ENCODE peak calls at places on chromosomes 2 and 18, in six cellular contexts. I is pancreas; N is cardiac muscle cell; U is body of pancreas; P is CD8-positive, alpha-beta T cell; V is fibroblast of lung. J is an unnamed sample.

GRCh38 chr18:44826418-44827259 is 146.0 kb downstream of the SETBP1 start:
- DNase-seq in I (peak; percentile 81), N (peak; percentile 75), U (peak; percentile 76), P (no peak), V (peak; percentile 96), J (peak; percentile 78)

GRCh38 chr2:189526936-189527654 is 53.5 kb downstream of the SLC40A1 start:
- DNase-seq in I (no peak), N (no peak), U (no peak), P (no peak), V (no peak), J (no peak)

GRCh38 chr18:67600181-67600631 is 83.7 kb upstream of the DSEL start:
- DNase-seq in I (no peak), N (peak; percentile 17), U (no peak), P (no peak), V (peak; percentile 65), J (no peak)

GRCh38 chr2:190190507-190190906 is 128.0 kb upstream of the MSTN start:
- DNase-seq in I (no peak), N (no peak), U (no peak), P (no peak), V (no peak), J (no peak)

GRCh38 chr2:233435436-233436190 is 81.3 kb downstream of the DGKD start:
- DNase-seq in I (no peak), N (no peak), U (no peak), P (no peak), V (no peak), J (no peak)

GRCh38 chr2:85661139-85661858 is 6.7 kb downstream of the SFTPB start:
- DNase-seq in I (no peak), N (no peak), U (no peak), P (no peak), V (no peak), J (no peak)

GRCh38 chr2:30798536-30798991 is 8.7 kb downstream of the CAPN13 start:
- DNase-seq in I (no peak), N (no peak), U (no peak), P (no peak), V (no peak), J (no peak)

GRCh38 chr18:77019641-77020040 is 112.9 kb downstream of the MBP start:
- DNase-seq in I (no peak), N (no peak), U (no peak), P (no peak), V (no peak), J (no peak)

GRCh38 chr2:109513749-109514588 is 99.8 kb downstream of the SEPTIN10 start:
- DNase-seq in I (no peak), N (no peak), U (no peak), P (no peak), V (peak; percentile 93), J (no peak)

GRCh38 chr2:15450808-15451207 is 110.3 kb downstream of the NBAS start:
- DNase-seq in I (no peak), N (no peak), U (no peak), P (no peak), V (no peak), J (no peak)

GRCh38 chr2:39851691-39852110 is 72.6 kb upstream of the THUMPD2 start:
- DNase-seq in I (no peak), N (no peak), U (no peak), P (no peak), V (peak; percentile 70), J (no peak)

GRCh38 chr2:151156943-151157705 is 104.5 kb downstream of the RBM43 start:
- DNase-seq in I (no peak), N (no peak), U (no peak), P (no peak), V (no peak), J (no peak)

GRCh38 chr18:71209944-71210343 is 921.1 kb downstream of the SOCS6 start:
- DNase-seq in I (no peak), N (no peak), U (no peak), P (no peak), V (peak; percentile 1), J (no peak)

GRCh38 chr18:3088444-3088843 is 75.5 kb upstream of the LPIN2 start:
- DNase-seq in I (no peak), N (no peak), U (no peak), P (no peak), V (peak; percentile 9), J (no peak)

GRCh38 chr18:76995896-76996295 is 136.7 kb downstream of the MBP start:
- DNase-seq in I (no peak), N (no peak), U (no peak), P (no peak), V (no peak), J (no peak)

GRCh38 chr2:18516112-18516511 is 44.3 kb downstream of the RDH14 start:
- DNase-seq in I (no peak), N (peak; percentile 39), U (no peak), P (no peak), V (peak; percentile 57), J (no peak)

GRCh38 chr18:44917865-44918476 is 237.3 kb downstream of the SETBP1 start:
- DNase-seq in I (peak; percentile 46), N (no peak), U (peak; percentile 75), P (no peak), V (peak; percentile 28), J (no peak)

GRCh38 chr2:237466266-237466665 is 20.8 kb upstream of the MLPH start:
- DNase-seq in I (no peak), N (no peak), U (no peak), P (no peak), V (peak; percentile 92), J (no peak)

GRCh38 chr2:11397513-11397912 is 53.1 kb upstream of the ROCK2 start:
- DNase-seq in I (no peak), N (no peak), U (no peak), P (no peak), V (no peak), J (no peak)

GRCh38 chr2:25294573-25295462 is 46.9 kb downstream of the DNMT3A start:
- DNase-seq in I (peak; percentile 63), N (peak; percentile 69), U (peak; percentile 47), P (peak; percentile 49), V (peak; percentile 37), J (no peak)

GRCh38 chr2:60966465-60967405 is 50.8 kb upstream of the PEX13 start:
- DNase-seq in I (no peak), N (no peak), U (no peak), P (no peak), V (no peak), J (no peak)

GRCh38 chr2:60962534-60962933 is 55.0 kb upstream of the PEX13 start:
- DNase-seq in I (no peak), N (no peak), U (no peak), P (no peak), V (no peak), J (no peak)

GRCh38 chr2:60964651-60965513 is 52.6 kb upstream of the PEX13 start:
- DNase-seq in I (no peak), N (no peak), U (no peak), P (no peak), V (no peak), J (no peak)

GRCh38 chr2:60963176-60963575 is 54.3 kb upstream of the PEX13 start:
- DNase-seq in I (no peak), N (no peak), U (no peak), P (no peak), V (no peak), J (no peak)

DNA sequence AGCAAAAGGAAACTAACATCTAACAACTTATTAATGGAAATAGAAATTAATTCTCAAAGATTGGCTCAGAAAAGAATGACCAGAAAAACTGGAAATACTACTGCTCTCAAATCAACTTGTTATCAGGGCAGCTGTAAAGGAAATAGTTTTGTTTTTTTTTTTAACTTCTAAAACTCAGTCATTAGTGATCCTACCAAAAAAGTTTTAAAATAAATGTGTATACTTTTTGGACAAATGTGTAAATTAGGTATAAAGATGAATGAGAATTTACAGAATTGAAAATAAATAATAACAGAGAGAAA is 52.1 kb upstream of the PEX13 start:
- DNase-seq in I (no peak), N (no peak), U (no peak), P (no peak), V (no peak), J (no peak)
- H3K4me3 ChIP-seq in I (no peak overlapping the region), N (no peak overlapping the region), U (no peak overlapping the region), P (peak overlapping the region; percentile 9), V (no peak overlapping the region), J (no peak overlapping the region)

GRCh38 chr18:37563810-37564511 is 1.6 kb downstream of the CELF4 start:
- DNase-seq in I (no peak), N (no peak), U (no peak), P (no peak), V (no peak), J (no peak)

GRCh38 chr18:37553633-37554398 is 11.8 kb downstream of the CELF4 start:
- DNase-seq in I (no peak), N (peak; percentile 60), U (no peak), P (no peak), V (no peak), J (no peak)

GRCh38 chr18:37561986-37562385 is 3.6 kb downstream of the CELF4 start:
- DNase-seq in I (no peak), N (no peak), U (no peak), P (no peak), V (no peak), J (no peak)

GRCh38 chr18:37554399-37554787 is 11.2 kb downstream of the CELF4 start:
- DNase-seq in I (no peak), N (no peak), U (no peak), P (no peak), V (no peak), J (no peak)

DNA sequence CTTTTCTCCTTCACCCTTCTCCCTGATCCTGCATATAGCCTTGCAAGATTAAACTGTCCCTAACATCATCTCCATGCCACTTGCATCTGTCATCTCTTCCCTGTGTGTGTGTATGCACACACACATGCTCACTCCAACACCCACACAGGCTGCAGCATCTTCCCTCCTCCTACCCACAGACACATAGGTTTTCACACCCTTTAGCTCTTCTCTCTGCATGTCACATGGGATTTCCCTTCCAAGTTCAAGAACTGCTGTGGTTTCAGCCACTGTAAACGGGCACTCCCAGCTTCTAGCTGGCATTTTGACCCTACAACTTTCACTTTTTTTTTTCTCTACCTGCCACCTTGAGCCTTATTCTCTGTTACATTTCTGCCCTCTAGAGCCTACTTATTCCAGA is 6.4 kb downstream of the CELF4 start:
- DNase-seq in I (no peak), N (no peak), U (no peak), P (no peak), V (no peak), J (no peak)
- H3K4me3 ChIP-seq in I (no peak overlapping the region), N (no peak overlapping the region), U (no peak overlapping the region), P (no peak overlapping the region), V (no peak overlapping the region), J (no peak overlapping the region)

GRCh38 chr18:59264651-59265245 is 8.5 kb downstream of the RAX start:
- DNase-seq in I (no peak), N (no peak), U (no peak), P (no peak), V (no peak), J (no peak)
- H3K4me3 ChIP-seq in I (peak overlapping the region; percentile 34), N (no peak overlapping the region), U (no peak overlapping the region), P (no peak overlapping the region), V (no peak overlapping the region), J (no peak overlapping the region)

GRCh38 chr18:63317556-63317946 is 2.0 kb downstream of the BCL2 start:
- DNase-seq in I (no peak), N (no peak), U (no peak), P (no peak), V (no peak), J (no peak)
- H3K4me3 ChIP-seq in I (peak overlapping the region; percentile 67), N (no peak overlapping the region), U (no peak overlapping the region), P (peak overlapping the region; percentile 69), V (peak overlapping the region; percentile 80), J (no peak overlapping the region)

GRCh38 chr2:80302465-80303005 is 2.0 kb downstream of the LRRTM1 start:
- DNase-seq in I (no peak), N (no peak), U (no peak), P (no peak), V (no peak), J (no peak)
- H3K4me3 ChIP-seq in I (no peak overlapping the region), N (peak overlapping the region; percentile 58), U (no peak overlapping the region), P (no peak overlapping the region), V (no peak overlapping the region), J (no peak overlapping the region)

GRCh38 chr2:5689790-5690189 is 2.4 kb upstream of the SOX11 start:
- DNase-seq in I (no peak), N (no peak), U (no peak), P (no peak), V (no peak), J (no peak)
- H3K4me3 ChIP-seq in I (no peak overlapping the region), N (peak overlapping the region; percentile 91), U (no peak overlapping the region), P (no peak overlapping the region), V (no peak overlapping the region), J (no peak overlapping the region)

J was measured in LNCaP clone FGC.